ENCODE peak calls at places on chromosome 18, in six cellular contexts. G is transverse colon, X is right cardiac atrium, Z is breast epithelium, E is SJSA1, K is Peyer's patch. L is an unnamed sample. For H3K27me3, the result is how much of the 10 kb centered on the place peaks cover.

GRCh38 chr18:8242306-8242705 is 366.9 kb upstream of the RAB12 start:
- DNase-seq in G (no peak), X (no peak), Z (no peak), E (no peak), K (no peak), L (no peak)

GRCh38 chr18:39462436-39462835 is 1896.8 kb upstream of the CELF4 start:
- DNase-seq in G (no peak), X (no peak), Z (no peak), E (no peak), K (no peak), L (no peak)

GRCh38 chr18:8450013-8450412 is 159.2 kb upstream of the RAB12 start:
- DNase-seq in G (no peak), X (no peak), Z (no peak), E (peak), K (no peak), L (no peak)

GRCh38 chr18:22563098-22563707 is 145.5 kb upstream of the CTAGE1 start:
- DNase-seq in G (peak), X (no peak), Z (peak), E (peak), K (no peak), L (peak)

GRCh38 chr18:29251681-29252080 is 1074.8 kb upstream of the CDH2 start:
- DNase-seq in G (no peak), X (no peak), Z (no peak), E (no peak), K (no peak), L (no peak)

GRCh38 chr18:41871229-41872000 is 83.6 kb upstream of the PIK3C3 start:
- DNase-seq in G (no peak), X (no peak), Z (no peak), E (no peak), K (no peak), L (no peak)

GRCh38 chr18:79422022-79422782 is 26.5 kb downstream of the NFATC1 start:
- DNase-seq in G (no peak), X (peak), Z (no peak), E (no peak), K (no peak), L (no peak)

GRCh38 chr18:70419526-70419925 is 130.7 kb downstream of the SOCS6 start:
- DNase-seq in G (no peak), X (no peak), Z (no peak), E (no peak), K (no peak), L (peak)

GRCh38 chr18:22391571-22392359 is 25.9 kb downstream of the CTAGE1 start:
- DNase-seq in G (peak), X (no peak), Z (peak), E (peak), K (peak), L (peak)

GRCh38 chr18:7572837-7573236 is 5.7 kb downstream of the PTPRM start:
- DNase-seq in G (no peak), X (no peak), Z (no peak), E (peak), K (no peak), L (no peak)

GRCh38 chr18:74994502-74995403 is 214.2 kb downstream of the PTGR3 start:
- DNase-seq in G (peak), X (no peak), Z (no peak), E (no peak), K (no peak), L (no peak)

GRCh38 chr18:54713386-54713785 is 114.9 kb upstream of the RAB27B start:
- DNase-seq in G (no peak), X (no peak), Z (no peak), E (no peak), K (no peak), L (no peak)

GRCh38 chr18:54716586-54716985 is 111.7 kb upstream of the RAB27B start:
- DNase-seq in G (no peak), X (no peak), Z (no peak), E (no peak), K (no peak), L (peak)

GRCh38 chr18:54720590-54720989 is 107.7 kb upstream of the RAB27B start:
- DNase-seq in G (no peak), X (no peak), Z (no peak), E (no peak), K (no peak), L (no peak)

GRCh38 chr18:54717673-54718435 is 110.4 kb upstream of the RAB27B start:
- DNase-seq in G (no peak), X (peak), Z (no peak), E (no peak), K (no peak), L (peak)

GRCh38 chr18:54718436-54718773 is 109.9 kb upstream of the RAB27B start:
- DNase-seq in G (no peak), X (no peak), Z (no peak), E (no peak), K (no peak), L (no peak)
- H3K27me3 ChIP-seq in G (under half), X (under half), Z (under half), E (under half), K (under half), L (under half)

DNA sequence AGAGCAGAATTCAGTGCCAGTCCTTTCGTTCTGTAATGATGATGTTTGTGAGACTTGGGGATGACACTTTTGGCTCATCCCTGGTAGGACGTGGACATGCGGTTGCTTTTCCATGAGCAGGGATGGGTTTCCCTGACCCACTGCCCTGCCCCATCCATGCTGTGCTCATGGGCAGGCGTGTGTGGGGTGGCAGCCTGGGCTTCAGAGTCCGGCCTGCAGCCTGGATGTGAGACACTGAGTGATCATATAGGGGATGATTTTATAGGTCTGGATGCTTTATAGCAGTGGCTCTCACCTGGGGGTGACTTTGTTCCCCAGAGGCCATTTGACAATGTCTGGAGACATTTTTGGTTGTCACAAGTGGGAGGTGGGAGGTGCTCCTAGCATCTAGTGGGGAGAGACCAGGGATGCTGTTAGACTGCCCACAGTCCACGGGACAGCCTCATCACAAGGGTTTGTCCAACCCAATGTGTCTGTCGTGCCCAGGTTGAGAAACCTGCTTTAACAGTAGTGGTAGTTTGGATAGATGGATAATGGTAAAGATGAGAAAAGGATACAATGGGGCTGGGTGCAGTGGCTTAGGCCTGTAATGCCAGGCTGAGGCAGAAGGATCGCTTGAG is 38.9 kb downstream of the LDLRAD4 start:
- DNase-seq in G (no peak), X (no peak), Z (no peak), E (no peak), K (no peak), L (no peak)
- H3K27me3 ChIP-seq in G (under half), X (under half), Z (under half), E (under half), K (under half), L (under half)

DNA sequence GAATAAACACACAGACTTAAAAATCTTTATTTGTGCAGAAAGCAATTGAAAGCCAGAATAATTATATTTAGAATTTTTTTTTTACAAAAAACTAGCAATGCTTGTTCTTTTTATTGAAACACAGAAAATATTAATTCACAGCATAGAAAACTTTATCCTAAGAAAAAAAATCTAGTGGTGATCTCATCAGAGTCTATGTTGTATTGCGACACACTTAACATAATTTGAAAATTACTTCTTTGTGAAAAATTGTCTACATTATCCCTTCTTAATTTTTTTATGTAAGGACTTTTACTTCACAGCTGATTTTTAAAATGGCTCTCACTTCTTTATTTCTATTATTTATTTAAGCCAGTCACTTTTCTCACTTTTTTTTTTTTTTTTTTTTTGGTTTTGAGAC is 103.4 kb downstream of the LDLRAD4 start:
- DNase-seq in G (no peak), X (no peak), Z (no peak), E (no peak), K (no peak), L (no peak)
- H3K27me3 ChIP-seq in G (under half), X (under half), Z (under half), E (under half), K (under half), L (under half)

GRCh38 chr18:770583-770961 is 41.5 kb downstream of the YES1 start:
- DNase-seq in G (no peak), X (no peak), Z (no peak), E (no peak), K (no peak), L (no peak)

GRCh38 chr18:778194-779007 is 33.6 kb downstream of the YES1 start:
- DNase-seq in G (no peak), X (no peak), Z (no peak), E (no peak), K (no peak), L (peak)

GRCh38 chr18:773980-774624 is 37.9 kb downstream of the YES1 start:
- DNase-seq in G (no peak), X (no peak), Z (no peak), E (no peak), K (no peak), L (no peak)

GRCh38 chr18:777021-777420 is 35.0 kb downstream of the YES1 start:
- DNase-seq in G (no peak), X (no peak), Z (no peak), E (no peak), K (no peak), L (no peak)

DNA sequence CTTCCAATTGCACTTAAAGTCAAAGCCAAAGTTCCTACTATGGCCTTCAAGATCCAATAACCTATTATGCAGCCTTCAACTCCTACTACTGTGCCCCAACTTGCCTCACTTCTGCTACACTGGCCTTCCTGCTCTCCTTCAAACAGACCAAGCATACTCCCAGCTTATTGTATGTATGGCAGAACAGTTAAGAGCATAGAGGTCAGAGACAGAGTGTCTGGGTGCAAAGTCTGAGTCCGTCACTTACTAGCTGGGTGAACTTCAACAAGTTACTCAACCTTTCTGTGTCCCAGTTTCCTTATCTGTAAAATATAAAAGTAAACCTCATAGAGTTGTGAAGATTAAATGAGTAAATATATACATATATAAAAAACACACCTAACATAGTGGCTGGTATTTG is 37.2 kb downstream of the YES1 start:
- DNase-seq in G (no peak), X (no peak), Z (no peak), E (no peak), K (no peak), L (peak)
- H3K27me3 ChIP-seq in G (under half), X (under half), Z (under half), E (under half), K (under half), L (under half)

GRCh38 chr18:57434177-57434535 is 1.0 kb upstream of the ONECUT2 start:
- DNase-seq in G (no peak), X (no peak), Z (no peak), E (no peak), K (peak), L (peak)
- H3K27me3 ChIP-seq in G (half or more), X (under half), Z (half or more), E (half or more), K (under half), L (half or more)

DNA sequence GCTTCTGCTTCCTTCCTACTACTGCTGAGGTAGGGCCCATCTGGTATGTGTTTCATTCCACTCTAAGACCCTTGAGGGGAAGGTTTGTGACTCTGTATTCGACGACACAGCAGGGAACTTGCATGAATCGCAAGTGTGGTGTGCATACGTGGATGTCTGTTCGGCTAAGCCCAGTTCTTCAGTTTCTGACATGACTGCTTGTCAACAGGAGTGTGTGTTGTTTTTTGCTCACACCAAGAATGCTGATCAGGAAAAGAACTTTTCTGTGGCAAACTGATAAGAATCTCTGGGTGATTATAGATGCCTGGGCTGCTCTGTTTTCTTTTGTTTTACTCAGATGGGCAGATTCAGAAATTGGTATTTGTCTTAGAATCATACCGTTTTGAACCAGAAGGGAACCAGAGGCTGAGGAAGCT is 22.0 kb downstream of the TNFRSF11A start:
- DNase-seq in G (no peak), X (no peak), Z (no peak), E (no peak), K (no peak), L (no peak)
- H3K27me3 ChIP-seq in G (under half), X (under half), Z (under half), E (under half), K (under half), L (under half)

GRCh38 chr18:37484893-37485834 is 80.4 kb downstream of the CELF4 start:
- DNase-seq in G (peak), X (no peak), Z (no peak), E (no peak), K (no peak), L (peak)

GRCh38 chr18:37482433-37482832 is 83.2 kb downstream of the CELF4 start:
- DNase-seq in G (no peak), X (no peak), Z (no peak), E (no peak), K (no peak), L (no peak)

GRCh38 chr18:37486848-37487247 is 78.8 kb downstream of the CELF4 start:
- DNase-seq in G (no peak), X (no peak), Z (no peak), E (no peak), K (no peak), L (no peak)

GRCh38 chr18:37483221-37483971 is 82.2 kb downstream of the CELF4 start:
- DNase-seq in G (no peak), X (no peak), Z (no peak), E (no peak), K (no peak), L (peak)

GRCh38 chr18:37483984-37484892 is 81.4 kb downstream of the CELF4 start:
- DNase-seq in G (no peak), X (no peak), Z (no peak), E (no peak), K (no peak), L (no peak)
- H3K27me3 ChIP-seq in G (half or more), X (under half), Z (under half), E (under half), K (under half), L (under half)

DNA sequence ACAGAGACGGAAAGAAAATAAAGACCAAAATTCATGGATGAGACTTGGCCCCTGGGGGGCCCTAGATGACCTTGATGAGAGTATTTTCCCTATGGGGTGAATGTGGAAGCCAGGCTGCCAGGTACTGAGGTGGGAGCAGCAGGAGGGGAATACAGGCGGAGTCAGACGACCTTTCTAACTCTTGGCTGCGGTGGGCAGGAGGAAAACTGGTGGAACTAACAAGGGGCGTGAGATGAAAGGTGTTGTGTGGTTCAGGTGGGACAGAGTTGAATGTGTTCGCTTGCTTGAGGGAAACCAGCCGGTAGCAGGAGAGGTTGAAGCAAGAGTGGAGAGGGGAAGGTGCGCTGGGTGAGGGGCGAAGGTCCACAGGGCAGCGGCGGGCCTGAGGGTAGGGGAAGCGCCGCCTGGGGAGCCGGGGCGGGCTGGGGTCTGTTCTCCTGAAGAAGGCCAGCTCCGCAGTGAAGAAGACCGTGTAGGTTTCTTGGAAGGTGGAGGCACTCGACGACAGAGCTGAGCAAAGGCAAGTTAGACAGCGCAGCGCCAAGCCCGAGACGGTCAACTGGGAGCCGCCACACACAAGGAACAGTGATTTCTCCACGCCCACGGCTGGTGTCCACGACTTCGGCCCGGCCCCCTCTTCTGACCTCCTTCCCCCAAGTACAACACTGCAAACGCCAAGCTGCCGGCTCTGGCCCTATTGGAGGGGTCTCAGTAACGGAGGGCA is 61.7 kb downstream of the GNAL start:
- DNase-seq in G (no peak), X (no peak), Z (no peak), E (no peak), K (no peak), L (no peak)
- H3K27me3 ChIP-seq in G (under half), X (under half), Z (under half), E (under half), K (under half), L (under half)

GRCh38 chr18:3892141-3892540 is 442.2 kb downstream of the TGIF1 start:
- DNase-seq in G (no peak), X (no peak), Z (no peak), E (no peak), K (no peak), L (no peak)

GRCh38 chr18:3886575-3887322 is 436.8 kb downstream of the TGIF1 start:
- DNase-seq in G (no peak), X (no peak), Z (no peak), E (no peak), K (no peak), L (peak)

GRCh38 chr18:3889121-3889520 is 439.1 kb downstream of the TGIF1 start:
- DNase-seq in G (no peak), X (no peak), Z (no peak), E (no peak), K (no peak), L (no peak)

GRCh38 chr18:3889803-3890202 is 439.8 kb downstream of the TGIF1 start:
- DNase-seq in G (no peak), X (peak), Z (no peak), E (no peak), K (no peak), L (peak)

GRCh38 chr18:3891245-3891644 is 441.3 kb downstream of the TGIF1 start:
- DNase-seq in G (no peak), X (no peak), Z (no peak), E (no peak), K (no peak), L (no peak)
- H3K27me3 ChIP-seq in G (under half), X (under half), Z (under half), E (under half), K (under half), L (under half)